ENCODE peak calls at places on chromosomes 3 and 15, in four cellular contexts. Z is MM.1S, H is A549, S is cardiac muscle cell. Y is an unnamed sample.

GRCh38 chr3:38985581-38985980 is 66.2 kb downstream of the SCN11A start:
- DNase-seq in S (no peak), H (peak; percentile 23), Z (no peak), Y (no peak)

GRCh38 chr3:106086636-106087035 is 217.8 kb upstream of the CBLB start:
- DNase-seq in S (no peak), H (peak; percentile 68), Z (no peak), Y (no peak)

GRCh38 chr3:87895983-87896382 is 162.8 kb downstream of the CGGBP1 start:
- DNase-seq in Z (no peak), S (no peak), H (no peak), Y (no peak)

GRCh38 chr3:128623762-128624176 is 26.8 kb downstream of the RPN1 start:
- DNase-seq in S (peak; percentile 91), H (no peak), Z (no peak), Y (no peak)

GRCh38 chr3:48140284-48140683 is 47.9 kb downstream of the CDC25A start:
- DNase-seq in Z (no peak), S (peak; percentile 16), H (no peak), Y (no peak)

GRCh38 chr3:12508316-12508715 is 24.0 kb downstream of the TSEN2 start:
- DNase-seq in S (peak; percentile 95), Z (no peak), H (peak; percentile 16), Y (no peak)

GRCh38 chr15:41464889-41465580 is 28.6 kb upstream of the ITPKA start:
- DNase-seq in S (no peak), H (no peak), Z (no peak), Y (no peak)

GRCh38 chr15:88648357-88649214 is 9.8 kb downstream of the ISG20 start:
- DNase-seq in Z (no peak), H (no peak), S (no peak), Y (no peak)

GRCh38 chr3:145639207-145639606 is 521.8 kb downstream of the PLOD2 start:
- DNase-seq in H (no peak), S (peak; percentile 0), Z (no peak), Y (no peak)

GRCh38 chr15:83670628-83671027 is 16.7 kb downstream of the ADAMTSL3 start:
- DNase-seq in Z (no peak), S (no peak), H (no peak), Y (no peak)

GRCh38 chr3:179286331-179286730 is 35.4 kb upstream of the KCNMB3 start:
- DNase-seq in H (no peak), S (no peak), Z (no peak), Y (no peak)

GRCh38 chr3:50189274-50189673 is 2.1 kb upstream of the GNAT1 start:
- DNase-seq in Z (peak; percentile 32), S (peak; percentile 89), H (peak; percentile 73), Y (peak; percentile 44)

GRCh38 chr3:50610181-50610971 is 1.2 kb downstream of the CISH start:
- DNase-seq in H (no peak), Z (no peak), S (peak; percentile 34), Y (no peak)

GRCh38 chr3:25689226-25689625 is 24.5 kb upstream of the TOP2B start:
- DNase-seq in Z (no peak), S (peak; percentile 29), H (no peak), Y (no peak)

GRCh38 chr3:76958231-76958630 is 81.7 kb upstream of the ROBO2 start:
- DNase-seq in S (no peak), H (no peak), Z (no peak), Y (no peak)

GRCh38 chr15:67833504-67834248 is 6.2 kb downstream of the RNU6-1 start:
- DNase-seq in S (peak; percentile 47), H (peak; percentile 48), Z (peak; percentile 54), Y (no peak)

GRCh38 chr15:72141171-72142084 is 23.2 kb downstream of the SENP8 start:
- DNase-seq in S (peak; percentile 4), H (no peak), Z (peak; percentile 81), Y (no peak)

GRCh38 chr3:49248828-49249227 is 28.2 kb downstream of the C3orf62 start:
- DNase-seq in Z (peak; percentile 15), H (peak; percentile 16), S (peak; percentile 36), Y (no peak)

GRCh38 chr3:25372167-25372566 is 55.9 kb upstream of the RARB start:
- DNase-seq in S (peak; percentile 27), Z (no peak), H (no peak), Y (no peak)

GRCh38 chr3:101890716-101891115 is 41.4 kb downstream of the NFKBIZ start:
- DNase-seq in H (no peak), Z (no peak), S (peak; percentile 18), Y (no peak)

GRCh38 chr3:185630182-185630622 is 44.1 kb downstream of the SENP2 start:
- DNase-seq in H (peak; percentile 25), S (peak; percentile 66), Z (no peak), Y (no peak)
- H3K27ac ChIP-seq in H (no peak overlapping the region), S (peak overlapping the region; percentile 35), Z (no peak overlapping the region), Y (no peak overlapping the region)

GRCh38 chr3:119295816-119296484 is 1.8 kb downstream of the ARHGAP31 start:
- DNase-seq in S (no peak), Z (no peak), H (no peak), Y (no peak)
- H3K27ac ChIP-seq in S (peak overlapping the region; percentile 90), Z (peak overlapping the region; percentile 3), H (no peak overlapping the region), Y (peak overlapping the region; percentile 15)

DNA sequence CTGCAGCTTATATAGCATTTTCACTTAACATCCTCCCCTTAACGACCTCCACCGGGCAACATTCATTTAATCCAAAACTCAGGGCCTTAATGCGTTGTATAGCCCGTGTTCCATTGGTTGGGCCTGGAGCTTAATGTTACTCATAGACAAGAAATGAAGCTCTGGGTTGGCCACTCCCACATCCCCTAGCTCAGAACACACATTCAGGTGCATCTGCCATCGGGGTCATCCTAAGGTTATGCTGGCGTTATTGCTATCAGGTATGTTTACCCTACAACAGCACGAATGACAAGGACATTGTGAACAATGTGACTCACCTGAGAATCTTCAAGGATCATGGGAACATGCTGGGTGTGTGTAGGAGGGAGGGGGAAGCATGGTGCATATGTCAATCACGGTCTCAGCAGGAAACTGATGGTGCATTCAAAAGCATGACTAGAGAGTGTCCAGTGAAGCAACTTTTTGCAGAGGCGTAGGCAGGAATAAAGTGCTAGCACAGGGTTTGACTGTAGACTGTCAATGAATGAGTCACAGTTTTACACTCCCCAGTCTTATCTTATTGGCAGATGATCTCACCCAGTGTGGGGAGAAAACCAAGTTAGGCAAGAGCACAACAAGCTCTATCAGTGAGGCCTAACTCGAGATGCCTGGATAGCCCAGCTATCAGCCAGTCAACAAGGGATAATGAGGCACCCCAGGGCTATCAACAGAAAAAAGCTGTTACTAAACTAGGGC is 402.1 kb upstream of the MCTP2 start:
- DNase-seq in Z (no peak), H (peak; percentile 7), S (peak; percentile 81), Y (no peak)
- H3K27ac ChIP-seq in Z (no peak overlapping the region), H (no peak overlapping the region), S (no peak overlapping the region), Y (no peak overlapping the region)

GRCh38 chr15:29935296-29936020 is 113.2 kb upstream of the TJP1 start:
- DNase-seq in S (no peak), Z (no peak), H (peak; percentile 51), Y (no peak)
- H3K27ac ChIP-seq in S (no peak overlapping the region), Z (no peak overlapping the region), H (peak overlapping the region; percentile 76), Y (no peak overlapping the region)

GRCh38 chr3:51941798-51942602 is at the start of the genes PARP3 and RRP9:
- DNase-seq in H (peak; percentile 99), Z (peak; percentile 100), S (peak; percentile 100), Y (peak; percentile 99)

GRCh38 chr3:51943451-51944391 is 1.6 kb downstream of the PARP3 start:
- DNase-seq in S (no peak), H (no peak), Z (no peak), Y (no peak)

GRCh38 chr3:51940648-51941421 is 869 bp downstream of the RRP9 start:
- DNase-seq in H (no peak), S (peak; percentile 71), Z (no peak), Y (no peak)

GRCh38 chr3:51942603-51943450 is 664 bp downstream of the PARP3 start:
- DNase-seq in Z (peak; percentile 87), H (peak; percentile 60), S (peak; percentile 62), Y (no peak)

GRCh38 chr3:51941447-51941797 is 282 bp downstream of the RRP9 start:
- DNase-seq in Z (no peak), H (no peak), S (no peak), Y (no peak)
- H3K27ac ChIP-seq in Z (no peak overlapping the region), H (peak overlapping the region; percentile 96), S (peak overlapping the region; percentile 59), Y (peak overlapping the region; percentile 41)

DNA sequence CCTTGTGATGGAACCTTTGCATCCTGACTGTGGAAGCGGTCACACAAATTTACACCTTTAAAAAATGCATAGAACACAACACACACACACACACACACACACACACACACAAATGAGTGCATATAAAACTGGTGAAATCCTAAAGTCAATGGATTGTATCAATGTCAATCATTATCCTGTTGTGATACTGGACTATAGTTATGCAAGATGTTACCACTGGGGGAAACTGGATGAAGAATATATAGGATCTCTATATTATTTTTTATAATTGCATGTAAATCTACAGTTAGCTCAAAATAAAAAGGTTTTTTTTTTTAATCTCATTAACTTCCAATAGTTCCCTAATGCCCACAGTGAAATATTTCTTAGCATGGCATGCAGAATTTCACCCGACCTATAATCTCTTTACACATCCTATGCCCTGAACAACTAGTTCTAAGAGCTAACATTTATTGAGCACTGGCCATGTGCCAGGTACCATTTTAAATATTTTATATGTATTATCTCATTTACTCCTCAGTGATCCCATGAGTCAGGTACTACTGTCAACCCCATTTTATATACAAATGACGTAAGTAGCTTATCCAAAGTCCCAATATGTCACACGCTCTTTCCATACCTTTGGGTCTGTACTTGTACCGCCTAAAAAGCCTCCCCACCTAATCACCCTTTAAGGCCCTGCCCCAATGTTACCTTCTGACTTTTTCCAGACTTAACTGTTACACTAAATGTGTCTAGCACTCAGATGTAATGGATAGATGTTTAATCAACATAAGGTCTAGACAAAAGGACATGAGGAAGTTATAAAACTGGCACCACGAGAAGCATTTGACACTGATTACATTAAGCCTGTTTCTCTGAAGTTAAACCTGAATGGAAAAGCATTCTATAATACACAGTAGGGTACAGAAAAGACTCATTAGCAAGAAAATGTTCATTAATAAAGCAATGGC is 5.5 kb downstream of the ABCC5 start:
- DNase-seq in Z (no peak), H (no peak), S (no peak), Y (no peak)
- H3K27ac ChIP-seq in Z (no peak overlapping the region), H (no peak overlapping the region), S (no peak overlapping the region), Y (no peak overlapping the region)

GRCh38 chr3:42173307-42173706 is 82.2 kb downstream of the TRAK1 start:
- DNase-seq in S (no peak), Z (no peak), H (no peak), Y (no peak)
- H3K27ac ChIP-seq in S (no peak overlapping the region), Z (no peak overlapping the region), H (no peak overlapping the region), Y (no peak overlapping the region)